ENCODE peak calls at places on chromosomes 12 and 14, in five cellular contexts. A, Z, P, M and V are unnamed samples.

GRCh38 chr12:115922952-115923564 is 354.4 kb downstream of the MED13L start:
- DNase-seq in P (no peak), Z (no peak), A (no peak), M (no peak), V (no peak)

GRCh38 chr12:97758102-97758501 is 295.5 kb downstream of the RMST start:
- DNase-seq in P (no peak), Z (no peak), A (no peak), M (no peak), V (no peak)

GRCh38 chr14:54889919-54890318 is 12.7 kb downstream of the GCH1 start:
- DNase-seq in M (no peak), P (no peak), Z (no peak), A (no peak), V (no peak)

GRCh38 chr14:76136476-76137160 is 15.1 kb upstream of the GPATCH2L start:
- DNase-seq in M (no peak), P (no peak), A (no peak), Z (no peak), V (no peak)

GRCh38 chr12:6310771-6311610 is 509 bp downstream of the PLEKHG6 start:
- DNase-seq in P (no peak), A (no peak), M (no peak), Z (no peak), V (no peak)

GRCh38 chr12:69239922-69240624 is 704 bp downstream of the CPSF6 start:
- DNase-seq in M (peak), A (peak), P (peak), Z (no peak), V (peak)

GRCh38 chr14:22600027-22600426 is 1.9 kb downstream of the ABHD4 start:
- DNase-seq in A (no peak), P (no peak), M (no peak), Z (no peak), V (no peak)

GRCh38 chr12:94699796-94700195 is 49.4 kb upstream of the TMCC3 start:
- DNase-seq in P (no peak), A (no peak), Z (no peak), M (no peak), V (no peak)

GRCh38 chr12:108302471-108303311 is 36.4 kb downstream of the CMKLR1 start:
- DNase-seq in M (no peak), P (peak), Z (no peak), A (peak), V (no peak)

GRCh38 chr14:58131386-58131785 is 20.6 kb downstream of the ARMH4 start:
- DNase-seq in P (no peak), Z (no peak), A (no peak), M (no peak), V (no peak)

GRCh38 chr14:90970167-90970600 is 90.3 kb downstream of the RPS6KA5 start:
- DNase-seq in P (no peak), M (no peak), A (no peak), Z (no peak), V (no peak)

GRCh38 chr14:74549588-74549987 is 56.0 kb downstream of the ISCA2 start:
- DNase-seq in P (no peak), Z (no peak), A (peak), M (no peak), V (no peak)

GRCh38 chr12:90038290-90038689 is 329.7 kb upstream of the ATP2B1 start:
- DNase-seq in M (no peak), P (no peak), Z (no peak), A (no peak), V (no peak)

GRCh38 chr12:123011701-123012100 is 31.2 kb downstream of the ARL6IP4 start:
- DNase-seq in M (no peak), P (no peak), Z (no peak), A (no peak), V (no peak)

GRCh38 chr12:92779902-92780301 is 77.1 kb downstream of the PLEKHG7 start:
- DNase-seq in Z (no peak), P (no peak), A (no peak), M (no peak), V (no peak)

GRCh38 chr12:473863-474577 is 14.3 kb downstream of the B4GALNT3 start:
- DNase-seq in M (no peak), Z (no peak), A (no peak), P (no peak), V (no peak)

GRCh38 chr12:112988224-112988623 is 9.9 kb downstream of the OAS2 start:
- DNase-seq in P (no peak), A (no peak), M (no peak), Z (no peak), V (no peak)

GRCh38 chr14:65255029-65255545 is 152.8 kb upstream of the MAX start:
- DNase-seq in A (peak), Z (peak), M (no peak), P (no peak), V (no peak)

GRCh38 chr14:102390486-102390885 is 27.7 kb downstream of the TECPR2 start:
- DNase-seq in Z (no peak), A (peak), P (no peak), M (no peak), V (no peak)

GRCh38 chr14:23895480-23895879 is 58.1 kb upstream of the DHRS4 start:
- DNase-seq in M (no peak), P (no peak), A (no peak), Z (no peak), V (no peak)